ENCODE peak calls at places on chromosomes 7 and 10, in nine cellular contexts. P, G, E, A, T, Q, R, X and Z are unnamed samples.

GRCh38 chr7:12436896-12437535 is 33.4 kb upstream of the VWDE start:
- DNase-seq in Q (no peak), R (peak; percentile 63), T (peak; percentile 56), G (no peak), E (no peak), P (no peak), X (peak; percentile 10), A (no peak), Z (no peak)

GRCh38 chr10:98589007-98589406 is 142.3 kb upstream of the HPS1 start:
- DNase-seq in T (no peak), G (no peak), Q (no peak), A (no peak), X (no peak), R (no peak), P (no peak), E (no peak), Z (peak; percentile 35)

GRCh38 chr10:103648951-103649532 is 155.5 kb downstream of the NEURL1 start:
- DNase-seq in T (peak; percentile 28), P (peak; percentile 68), A (no peak), X (no peak), E (no peak), Q (peak; percentile 66), G (no peak), R (no peak), Z (no peak)

GRCh38 chr7:7944619-7945282 is 23.8 kb upstream of the GLCCI1 start:
- DNase-seq in Q (no peak), R (no peak), P (no peak), A (peak; percentile 40), T (no peak), E (no peak), G (no peak), X (no peak), Z (no peak)

GRCh38 chr10:125123363-125124113 is 36.8 kb downstream of the CTBP2 start:
- DNase-seq in Q (no peak), T (peak; percentile 95), G (peak; percentile 91), E (peak; percentile 50), A (no peak), X (no peak), R (peak; percentile 47), P (peak; percentile 62), Z (no peak)

GRCh38 chr10:26743091-26743490 is 45.6 kb downstream of the PDSS1 start:
- DNase-seq in X (peak; percentile 55), G (no peak), R (no peak), A (no peak), E (no peak), Q (no peak), T (no peak), P (no peak), Z (no peak)

GRCh38 chr7:43018446-43018845 is 86.3 kb downstream of the MRPL32 start:
- DNase-seq in Q (no peak), E (no peak), R (no peak), P (no peak), X (peak; percentile 60), T (peak; percentile 23), G (no peak), A (no peak), Z (no peak)

GRCh38 chr7:125567686-125568085 is 638.1 kb upstream of the POT1 start:
- DNase-seq in Q (no peak), E (no peak), R (no peak), X (no peak), G (no peak), P (no peak), T (no peak), A (no peak), Z (no peak)

GRCh38 chr7:51187941-51188340 is 128.7 kb downstream of the COBL start:
- DNase-seq in P (no peak), T (no peak), R (no peak), G (no peak), X (no peak), Q (no peak), A (peak; percentile 32), E (peak; percentile 87), Z (no peak)

GRCh38 chr7:127914693-127915092 is 116.5 kb downstream of the LRRC4 start:
- DNase-seq in P (no peak), A (no peak), E (no peak), Q (no peak), T (no peak), G (no peak), X (no peak), R (no peak), Z (no peak)

GRCh38 chr7:29946428-29947186 is 43.0 kb downstream of the SCRN1 start:
- DNase-seq in T (peak; percentile 10), X (peak; percentile 7), G (no peak), A (no peak), Q (no peak), R (no peak), P (no peak), E (peak; percentile 73), Z (no peak)

GRCh38 chr10:132398566-132398991 is 1.6 kb downstream of the PWWP2B start:
- DNase-seq in R (no peak), E (peak; percentile 53), P (no peak), A (peak; percentile 13), Q (no peak), X (no peak), T (no peak), G (no peak), Z (no peak)

GRCh38 chr7:99270702-99271101 is 1.9 kb upstream of the MYH16 start:
- DNase-seq in P (no peak), A (no peak), X (no peak), Q (no peak), T (no peak), G (no peak), R (no peak), E (peak; percentile 70), Z (no peak)

GRCh38 chr7:123216825-123217224 is 17.1 kb upstream of the SLC13A1 start:
- DNase-seq in E (no peak), P (no peak), X (no peak), R (no peak), A (no peak), G (no peak), T (no peak), Q (no peak), Z (no peak)

GRCh38 chr10:93916257-93917063 is 22.7 kb downstream of the SLC35G1 start:
- DNase-seq in X (peak; percentile 61), Q (no peak), P (no peak), A (peak; percentile 29), G (no peak), T (peak; percentile 61), E (no peak), R (no peak), Z (no peak)

GRCh38 chr7:101017099-101017777 is 2.6 kb upstream of the MUC17 start:
- DNase-seq in A (peak; percentile 39), P (peak; percentile 68), E (peak; percentile 90), G (no peak), T (peak; percentile 63), R (peak; percentile 32), X (peak; percentile 98), Q (peak; percentile 63), Z (peak; percentile 73)

GRCh38 chr10:24820616-24821015 is 96.9 kb upstream of the ARHGAP21 start:
- DNase-seq in T (no peak), Q (no peak), E (no peak), R (no peak), X (no peak), G (no peak), P (no peak), A (no peak), Z (no peak)

GRCh38 chr7:80681272-80681885 is 42.9 kb downstream of the CD36 start:
- DNase-seq in T (peak; percentile 41), R (no peak), P (no peak), X (peak; percentile 60), G (no peak), E (no peak), Q (peak; percentile 8), A (peak; percentile 37), Z (peak; percentile 14)

GRCh38 chr7:29035044-29035740 is 77.1 kb upstream of the TRIL start:
- DNase-seq in G (no peak), X (peak; percentile 88), R (peak; percentile 53), E (no peak), P (no peak), A (no peak), Q (no peak), T (peak; percentile 85), Z (no peak)

GRCh38 chr7:73842248-73842895 is at the start of gene METTL27:
- DNase-seq in R (peak; percentile 68), E (peak; percentile 98), G (no peak), P (peak; percentile 94), T (peak; percentile 91), X (peak; percentile 95), A (peak; percentile 93), Q (peak; percentile 79), Z (peak; percentile 76)

GRCh38 chr10:109953745-109954144 is 30.4 kb upstream of the XPNPEP1 start:
- DNase-seq in X (no peak), P (no peak), T (no peak), A (no peak), E (no peak), Q (no peak), G (no peak), R (no peak), Z (no peak)

GRCh38 chr10:84243759-84244158 is 1.1 kb upstream of the RGR start:
- DNase-seq in Q (no peak), G (no peak), E (no peak), A (no peak), P (no peak), T (no peak), R (no peak), X (no peak), Z (no peak)